ENCODE peak calls at places on chromosomes 11 and 22, in eight cellular contexts. One of them, this sample, is unnamed.

GRCh38 chr11:72706579-72706978 is 32.4 kb upstream of the PDE2A start:
- DNase-seq in brain microvascular endothelial cell: no peak
- DNase-seq in PC-3: no peak
- DNase-seq in pancreas: no peak
- DNase-seq in tibial nerve: no peak
- DNase-seq in tibial artery: no peak
- DNase-seq in sigmoid colon: no peak
- DNase-seq in AG04450: no peak
- DNase-seq in this sample: no peak

GRCh38 chr11:16964501-16964900 is 49.7 kb downstream of the PLEKHA7 start:
- DNase-seq in brain microvascular endothelial cell: no peak
- DNase-seq in PC-3: no peak
- DNase-seq in pancreas: no peak
- DNase-seq in tibial nerve: no peak
- DNase-seq in tibial artery: no peak
- DNase-seq in sigmoid colon: no peak
- DNase-seq in AG04450: no peak
- DNase-seq in this sample: no peak

GRCh38 chr11:119964136-119965025 is 173.5 kb downstream of the TRIM29 start:
- DNase-seq in brain microvascular endothelial cell: no peak
- DNase-seq in PC-3: no peak
- DNase-seq in pancreas: no peak
- DNase-seq in tibial nerve: no peak
- DNase-seq in tibial artery: no peak
- DNase-seq in sigmoid colon: no peak
- DNase-seq in AG04450: no peak
- DNase-seq in this sample: no peak

GRCh38 chr22:48438096-48438495 is 1389.6 kb downstream of the BRD1 start:
- DNase-seq in brain microvascular endothelial cell: no peak
- DNase-seq in PC-3: no peak
- DNase-seq in pancreas: no peak
- DNase-seq in tibial nerve: no peak
- DNase-seq in tibial artery: no peak
- DNase-seq in sigmoid colon: no peak
- DNase-seq in AG04450: no peak
- DNase-seq in this sample: no peak

GRCh38 chr11:46895821-46896220 is 22.5 kb downstream of the LRP4 start:
- DNase-seq in brain microvascular endothelial cell: no peak
- DNase-seq in PC-3: no peak
- DNase-seq in pancreas: peak
- DNase-seq in tibial nerve: no peak
- DNase-seq in tibial artery: no peak
- DNase-seq in sigmoid colon: peak
- DNase-seq in AG04450: no peak
- DNase-seq in this sample: no peak

GRCh38 chr11:115221461-115222069 is 282.6 kb downstream of the CADM1 start:
- DNase-seq in brain microvascular endothelial cell: no peak
- DNase-seq in PC-3: no peak
- DNase-seq in pancreas: no peak
- DNase-seq in tibial nerve: no peak
- DNase-seq in tibial artery: no peak
- DNase-seq in sigmoid colon: no peak
- DNase-seq in AG04450: no peak
- DNase-seq in this sample: no peak

GRCh38 chr11:47524200-47524874 is 28.6 kb downstream of the CELF1 start:
- DNase-seq in brain microvascular endothelial cell: no peak
- DNase-seq in PC-3: no peak
- DNase-seq in pancreas: no peak
- DNase-seq in tibial nerve: no peak
- DNase-seq in tibial artery: no peak
- DNase-seq in sigmoid colon: peak
- DNase-seq in AG04450: no peak
- DNase-seq in this sample: peak

GRCh38 chr11:102007567-102008437 is 39.4 kb upstream of the CFAP300 start:
- DNase-seq in brain microvascular endothelial cell: no peak
- DNase-seq in PC-3: peak
- DNase-seq in pancreas: no peak
- DNase-seq in tibial nerve: no peak
- DNase-seq in tibial artery: no peak
- DNase-seq in sigmoid colon: no peak
- DNase-seq in AG04450: peak
- DNase-seq in this sample: peak

GRCh38 chr22:19590696-19591095 is 66.5 kb upstream of the CLDN5 start:
- DNase-seq in brain microvascular endothelial cell: no peak
- DNase-seq in PC-3: no peak
- DNase-seq in pancreas: no peak
- DNase-seq in tibial nerve: no peak
- DNase-seq in tibial artery: no peak
- DNase-seq in sigmoid colon: peak
- DNase-seq in AG04450: no peak
- DNase-seq in this sample: no peak

GRCh38 chr11:94077568-94078293 is 50.9 kb upstream of the PANX1 start:
- DNase-seq in brain microvascular endothelial cell: no peak
- DNase-seq in PC-3: no peak
- DNase-seq in pancreas: no peak
- DNase-seq in tibial nerve: no peak
- DNase-seq in tibial artery: no peak
- DNase-seq in sigmoid colon: no peak
- DNase-seq in AG04450: no peak
- DNase-seq in this sample: peak

GRCh38 chr11:395866-396265 is 1.9 kb downstream of the PKP3 start:
- DNase-seq in brain microvascular endothelial cell: no peak
- DNase-seq in PC-3: no peak
- DNase-seq in pancreas: no peak
- DNase-seq in tibial nerve: no peak
- DNase-seq in tibial artery: no peak
- DNase-seq in sigmoid colon: no peak
- DNase-seq in AG04450: no peak
- DNase-seq in this sample: no peak

GRCh38 chr11:65827774-65828156 is 6.0 kb upstream of the SNX32 start:
- DNase-seq in brain microvascular endothelial cell: no peak
- DNase-seq in PC-3: no peak
- DNase-seq in pancreas: no peak
- DNase-seq in tibial nerve: no peak
- DNase-seq in tibial artery: no peak
- DNase-seq in sigmoid colon: peak
- DNase-seq in AG04450: no peak
- DNase-seq in this sample: no peak

GRCh38 chr11:28679795-28680194 is 571.6 kb downstream of the METTL15 start:
- DNase-seq in brain microvascular endothelial cell: peak
- DNase-seq in PC-3: no peak
- DNase-seq in pancreas: no peak
- DNase-seq in tibial nerve: no peak
- DNase-seq in tibial artery: no peak
- DNase-seq in sigmoid colon: no peak
- DNase-seq in AG04450: no peak
- DNase-seq in this sample: no peak

GRCh38 chr11:78020248-78020647 is 2.8 kb downstream of the KCTD14 start:
- DNase-seq in brain microvascular endothelial cell: no peak
- DNase-seq in PC-3: no peak
- DNase-seq in pancreas: no peak
- DNase-seq in tibial nerve: no peak
- DNase-seq in tibial artery: no peak
- DNase-seq in sigmoid colon: no peak
- DNase-seq in AG04450: no peak
- DNase-seq in this sample: no peak
- H3K27ac ChIP-seq in brain microvascular endothelial cell: no peak
- H3K27ac ChIP-seq in PC-3: no peak
- H3K27ac ChIP-seq in pancreas: no peak
- H3K27ac ChIP-seq in tibial nerve: no peak
- H3K27ac ChIP-seq in tibial artery: no peak
- H3K27ac ChIP-seq in sigmoid colon: no peak
- H3K27ac ChIP-seq in AG04450: no peak
- H3K27ac ChIP-seq in this sample: no peak

DNA sequence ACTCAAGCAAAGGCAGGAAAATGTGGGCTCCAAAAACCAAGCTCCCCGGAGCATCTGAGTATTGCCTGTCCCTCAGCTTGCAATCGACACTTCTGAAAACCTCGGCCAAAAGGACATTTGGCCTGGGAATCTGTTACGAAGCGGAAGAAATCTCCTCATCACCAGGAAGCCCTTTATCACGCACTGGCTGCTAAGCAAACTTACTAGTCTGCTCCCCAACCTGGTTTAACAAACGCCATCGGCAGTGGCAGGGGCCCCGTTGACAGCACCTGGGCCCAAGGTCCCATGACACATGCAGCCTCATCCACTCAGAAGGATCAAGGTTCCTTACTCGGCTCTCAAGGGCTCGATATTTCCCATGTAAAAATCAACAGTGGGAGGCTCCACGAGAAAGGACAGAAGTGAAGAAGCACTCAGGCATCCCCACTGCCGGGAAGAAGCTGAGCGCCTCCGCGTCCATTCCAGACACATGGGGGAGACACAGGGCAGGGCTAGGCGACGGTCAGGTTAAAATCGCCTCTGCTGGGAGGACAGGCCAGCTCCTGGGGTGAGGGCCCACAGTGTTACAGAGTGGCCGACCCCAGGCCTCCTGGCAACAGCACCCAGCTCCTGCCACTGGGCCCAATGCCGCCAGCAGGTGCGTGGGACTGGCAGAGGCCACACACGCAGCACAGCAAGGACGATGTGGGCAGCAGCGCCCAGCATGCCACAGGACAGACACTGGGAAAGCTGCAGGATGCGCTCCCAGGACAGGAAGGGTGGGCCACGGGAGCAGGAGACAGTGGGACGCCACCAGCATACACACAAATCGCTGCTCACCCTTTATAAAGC is 27.1 kb downstream of the BRD1 start:
- DNase-seq in brain microvascular endothelial cell: no peak
- DNase-seq in PC-3: no peak
- DNase-seq in pancreas: no peak
- DNase-seq in tibial nerve: no peak
- DNase-seq in tibial artery: no peak
- DNase-seq in sigmoid colon: no peak
- DNase-seq in AG04450: no peak
- DNase-seq in this sample: no peak
- H3K27ac ChIP-seq in brain microvascular endothelial cell: no peak
- H3K27ac ChIP-seq in PC-3: no peak
- H3K27ac ChIP-seq in pancreas: no peak
- H3K27ac ChIP-seq in tibial nerve: no peak
- H3K27ac ChIP-seq in tibial artery: no peak
- H3K27ac ChIP-seq in sigmoid colon: no peak
- H3K27ac ChIP-seq in AG04450: no peak
- H3K27ac ChIP-seq in this sample: no peak

DNA sequence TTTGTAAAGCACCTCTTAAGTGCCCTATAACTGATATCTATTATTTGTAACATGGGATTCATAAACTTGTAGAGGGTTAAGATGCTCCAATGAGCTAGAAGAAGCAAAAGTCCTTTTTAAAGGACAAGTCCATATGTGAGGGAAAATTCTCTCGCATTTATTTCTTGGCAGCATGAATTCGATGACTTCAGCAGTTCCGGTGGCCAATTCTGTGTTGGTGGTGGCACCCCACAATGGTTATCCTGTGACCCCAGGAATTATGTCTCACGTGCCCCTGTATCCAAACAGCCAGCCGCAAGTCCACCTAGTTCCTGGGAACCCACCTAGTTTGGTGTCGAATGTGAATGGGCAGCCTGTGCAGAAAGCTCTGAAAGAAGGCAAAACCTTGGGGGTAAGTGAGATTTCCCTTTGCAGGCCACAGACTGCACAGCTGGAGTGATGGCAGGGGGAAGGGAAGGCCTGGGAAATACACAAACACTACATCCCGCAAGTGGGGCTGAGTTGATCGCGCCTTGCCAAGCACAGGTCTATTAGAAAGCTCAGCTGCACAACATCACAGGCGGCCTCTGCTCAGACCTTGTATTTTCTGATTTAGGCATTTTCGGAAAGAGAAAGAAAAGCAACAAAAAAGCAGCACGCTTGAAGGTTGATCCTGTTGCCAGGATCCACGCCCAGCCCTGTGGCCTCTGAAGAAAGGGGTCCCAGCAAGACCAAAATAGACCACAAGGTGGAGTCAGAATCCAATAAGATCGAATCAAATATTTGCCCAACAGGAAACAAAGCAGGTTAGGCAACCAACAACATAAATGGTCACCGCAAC is 1.5 kb downstream of the MS4A8 start:
- DNase-seq in brain microvascular endothelial cell: no peak
- DNase-seq in PC-3: peak
- DNase-seq in pancreas: no peak
- DNase-seq in tibial nerve: no peak
- DNase-seq in tibial artery: no peak
- DNase-seq in sigmoid colon: no peak
- DNase-seq in AG04450: no peak
- DNase-seq in this sample: peak
- H3K27ac ChIP-seq in brain microvascular endothelial cell: no peak
- H3K27ac ChIP-seq in PC-3: no peak
- H3K27ac ChIP-seq in pancreas: no peak
- H3K27ac ChIP-seq in tibial nerve: no peak
- H3K27ac ChIP-seq in tibial artery: no peak
- H3K27ac ChIP-seq in sigmoid colon: no peak
- H3K27ac ChIP-seq in AG04450: no peak
- H3K27ac ChIP-seq in this sample: no peak

GRCh38 chr11:69942333-69942820 is 123.2 kb upstream of the FGF3 start:
- DNase-seq in brain microvascular endothelial cell: no peak
- DNase-seq in PC-3: no peak
- DNase-seq in pancreas: no peak
- DNase-seq in tibial nerve: no peak
- DNase-seq in tibial artery: no peak
- DNase-seq in sigmoid colon: peak
- DNase-seq in AG04450: no peak
- DNase-seq in this sample: no peak

GRCh38 chr11:69939551-69940245 is 120.5 kb upstream of the FGF3 start:
- DNase-seq in brain microvascular endothelial cell: peak
- DNase-seq in PC-3: no peak
- DNase-seq in pancreas: no peak
- DNase-seq in tibial nerve: no peak
- DNase-seq in tibial artery: peak
- DNase-seq in sigmoid colon: peak
- DNase-seq in AG04450: no peak
- DNase-seq in this sample: peak

GRCh38 chr11:69938206-69938605 is 119.0 kb upstream of the FGF3 start:
- DNase-seq in brain microvascular endothelial cell: no peak
- DNase-seq in PC-3: no peak
- DNase-seq in pancreas: no peak
- DNase-seq in tibial nerve: no peak
- DNase-seq in tibial artery: no peak
- DNase-seq in sigmoid colon: peak
- DNase-seq in AG04450: no peak
- DNase-seq in this sample: no peak

GRCh38 chr11:69941546-69942332 is 122.5 kb upstream of the FGF3 start:
- DNase-seq in brain microvascular endothelial cell: no peak
- DNase-seq in PC-3: no peak
- DNase-seq in pancreas: no peak
- DNase-seq in tibial nerve: no peak
- DNase-seq in tibial artery: no peak
- DNase-seq in sigmoid colon: peak
- DNase-seq in AG04450: no peak
- DNase-seq in this sample: no peak

GRCh38 chr11:69940246-69940610 is 121.0 kb upstream of the FGF3 start:
- DNase-seq in brain microvascular endothelial cell: no peak
- DNase-seq in PC-3: no peak
- DNase-seq in pancreas: no peak
- DNase-seq in tibial nerve: no peak
- DNase-seq in tibial artery: no peak
- DNase-seq in sigmoid colon: peak
- DNase-seq in AG04450: no peak
- DNase-seq in this sample: no peak
- H3K27ac ChIP-seq in brain microvascular endothelial cell: no peak
- H3K27ac ChIP-seq in PC-3: no peak
- H3K27ac ChIP-seq in pancreas: no peak
- H3K27ac ChIP-seq in tibial nerve: no peak
- H3K27ac ChIP-seq in tibial artery: peak
- H3K27ac ChIP-seq in sigmoid colon: peak
- H3K27ac ChIP-seq in AG04450: no peak
- H3K27ac ChIP-seq in this sample: no peak

This sample was measured in endothelial cell of umbilical vein.